ENCODE peak calls at places on chromosomes 5 and 9, in four cellular contexts. U is K562, X is GM12878, G is H1. F is an unnamed sample.

GRCh38 chr9:14554866-14555265 is 138.4 kb downstream of the ZDHHC21 start:
- DNase-seq in G (no peak), U (no peak), X (no peak), F (no peak)

GRCh38 chr5:19927919-19928318 is 60.1 kb downstream of the CDH18 start:
- DNase-seq in G (no peak), U (no peak), X (no peak), F (no peak)

GRCh38 chr9:134475051-134475790 is 149.0 kb downstream of the RXRA start:
- DNase-seq in U (no peak), X (no peak), G (no peak), F (no peak)

GRCh38 chr5:152942633-152943336 is 537.7 kb upstream of the NMUR2 start:
- DNase-seq in X (no peak), G (no peak), U (no peak), F (no peak)

GRCh38 chr5:167514461-167514860 is 777.0 kb upstream of the WWC1 start:
- DNase-seq in G (no peak), U (no peak), X (no peak), F (no peak)

GRCh38 chr5:133244242-133244641 is 192.4 kb downstream of the HSPA4 start:
- DNase-seq in U (no peak), G (no peak), X (no peak), F (no peak)

GRCh38 chr9:5630038-5630507 is 1.2 kb downstream of the RIC1 start:
- DNase-seq in U (no peak), X (no peak), G (no peak), F (no peak)

GRCh38 chr5:181088289-181088688 is 42.7 kb downstream of the OR2V1 start:
- DNase-seq in X (no peak), U (peak), G (no peak), F (peak)

GRCh38 chr9:132283863-132284262 is 70.9 kb downstream of the SETX start:
- DNase-seq in G (no peak), X (no peak), U (no peak), F (no peak)

GRCh38 chr5:150131978-150132694 is 23.5 kb downstream of the PDGFRB start:
- DNase-seq in X (no peak), G (no peak), U (no peak), F (no peak)

GRCh38 chr5:96582343-96582742 is 79.8 kb upstream of the CAST start:
- DNase-seq in G (no peak), X (no peak), U (no peak), F (no peak)

GRCh38 chr9:137986268-137987099 is 108.9 kb downstream of the CACNA1B start:
- DNase-seq in U (no peak), X (no peak), G (peak), F (no peak)

GRCh38 chr5:96626956-96627355 is 35.2 kb upstream of the CAST start:
- DNase-seq in G (no peak), X (no peak), U (no peak), F (no peak)

GRCh38 chr9:113617550-113617949 is 154.0 kb downstream of the RGS3 start:
- DNase-seq in X (no peak), U (no peak), G (no peak), F (no peak)

GRCh38 chr5:134541736-134542376 is 16.4 kb downstream of the JADE2 start:
- DNase-seq in U (peak), G (peak), X (no peak), F (no peak)

GRCh38 chr9:17962747-17963146 is 383.9 kb downstream of the SH3GL2 start:
- DNase-seq in X (no peak), G (no peak), U (no peak), F (no peak)

GRCh38 chr9:133552236-133552635 is 17.7 kb downstream of the ADAMTSL2 start:
- DNase-seq in G (no peak), U (no peak), X (no peak), F (no peak)

GRCh38 chr9:137267933-137268355 is 9.6 kb upstream of the TOR4A start:
- DNase-seq in X (peak), G (no peak), U (no peak), F (no peak)

GRCh38 chr5:43008369-43009158 is 31.6 kb downstream of the ANXA2R start:
- DNase-seq in U (peak), G (peak), X (no peak), F (peak)

GRCh38 chr9:75088646-75089368 is 493 bp downstream of the OSTF1 start:
- DNase-seq in G (peak), U (peak), X (peak), F (no peak)

GRCh38 chr9:77649109-77649812 is 1.1 kb upstream of the GNA14 start:
- DNase-seq in G (no peak), U (no peak), X (no peak), F (peak)

GRCh38 chr9:124126571-124127289 is 115.2 kb downstream of the LHX2 start:
- DNase-seq in X (peak), U (peak), G (peak), F (peak)

GRCh38 chr9:76817489-76817888 is 53.3 kb downstream of the PCA3 start:
- DNase-seq in G (no peak), X (no peak), U (no peak), F (no peak)

GRCh38 chr5:80318212-80318611 is 1.6 kb upstream of the SPZ1 start:
- DNase-seq in U (no peak), X (no peak), G (no peak), F (no peak)

GRCh38 chr5:10724799-10725507 is 36.1 kb downstream of the DAP start:
- DNase-seq in G (no peak), U (peak), X (no peak), F (peak)
- TF ChIP-seq EGR1 in G (no peak), U (peak), X (no peak), F (no peak)

GRCh38 chr9:81080185-81080584 is 609.2 kb downstream of the TLE1 start:
- DNase-seq in X (no peak), U (no peak), G (no peak), F (no peak)

GRCh38 chr9:81080900-81081299 is 608.4 kb downstream of the TLE1 start:
- DNase-seq in X (no peak), U (no peak), G (no peak), F (no peak)

GRCh38 chr9:81083062-81083461 is 606.3 kb downstream of the TLE1 start:
- DNase-seq in G (no peak), U (no peak), X (no peak), F (no peak)

GRCh38 chr9:81083821-81084512 is 605.4 kb downstream of the TLE1 start:
- DNase-seq in U (no peak), X (no peak), G (no peak), F (no peak)

DNA sequence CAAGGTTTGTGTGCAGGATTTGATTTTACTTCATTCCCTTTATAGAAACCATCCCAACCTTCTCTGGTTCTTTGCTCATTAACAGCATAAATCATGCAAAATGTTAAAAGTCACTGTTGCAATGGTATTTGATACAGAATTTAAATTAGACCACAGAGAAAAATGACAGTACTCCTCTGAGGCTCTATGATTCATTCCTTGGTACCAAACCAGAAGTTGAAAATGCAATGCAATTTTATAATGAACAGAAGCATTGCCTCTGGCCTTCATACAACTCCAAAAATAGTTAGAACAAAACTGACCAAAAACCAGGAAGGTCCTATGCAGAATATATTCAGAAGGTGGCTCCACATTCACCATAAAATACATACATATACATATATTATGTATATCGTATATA is 607.1 kb downstream of the TLE1 start:
- DNase-seq in X (no peak), G (no peak), U (no peak), F (no peak)
- TF ChIP-seq EGR1 in X (no peak), G (no peak), U (no peak), F (no peak)

DNA sequence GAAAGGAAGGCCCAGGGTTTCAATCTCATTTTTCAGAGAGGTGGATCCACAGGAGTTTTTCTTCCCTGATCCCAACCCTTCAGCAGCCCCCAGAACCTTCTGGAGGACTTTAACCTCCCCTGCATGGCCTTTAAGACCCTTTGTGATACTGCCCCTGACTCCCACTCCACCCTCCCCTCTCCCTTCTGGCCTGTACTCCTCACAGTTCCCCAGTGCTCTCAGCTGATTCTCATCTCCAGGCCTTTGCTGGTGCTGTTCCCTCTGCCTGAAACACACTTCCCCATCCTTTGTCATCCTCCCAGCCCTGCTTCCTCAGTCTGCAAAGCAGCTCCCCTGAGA is 18.5 kb downstream of the NEURL1B start:
- DNase-seq in U (no peak), X (no peak), G (no peak), F (no peak)
- TF ChIP-seq EGR1 in U (no peak), X (no peak), G (no peak), F (no peak)

DNA sequence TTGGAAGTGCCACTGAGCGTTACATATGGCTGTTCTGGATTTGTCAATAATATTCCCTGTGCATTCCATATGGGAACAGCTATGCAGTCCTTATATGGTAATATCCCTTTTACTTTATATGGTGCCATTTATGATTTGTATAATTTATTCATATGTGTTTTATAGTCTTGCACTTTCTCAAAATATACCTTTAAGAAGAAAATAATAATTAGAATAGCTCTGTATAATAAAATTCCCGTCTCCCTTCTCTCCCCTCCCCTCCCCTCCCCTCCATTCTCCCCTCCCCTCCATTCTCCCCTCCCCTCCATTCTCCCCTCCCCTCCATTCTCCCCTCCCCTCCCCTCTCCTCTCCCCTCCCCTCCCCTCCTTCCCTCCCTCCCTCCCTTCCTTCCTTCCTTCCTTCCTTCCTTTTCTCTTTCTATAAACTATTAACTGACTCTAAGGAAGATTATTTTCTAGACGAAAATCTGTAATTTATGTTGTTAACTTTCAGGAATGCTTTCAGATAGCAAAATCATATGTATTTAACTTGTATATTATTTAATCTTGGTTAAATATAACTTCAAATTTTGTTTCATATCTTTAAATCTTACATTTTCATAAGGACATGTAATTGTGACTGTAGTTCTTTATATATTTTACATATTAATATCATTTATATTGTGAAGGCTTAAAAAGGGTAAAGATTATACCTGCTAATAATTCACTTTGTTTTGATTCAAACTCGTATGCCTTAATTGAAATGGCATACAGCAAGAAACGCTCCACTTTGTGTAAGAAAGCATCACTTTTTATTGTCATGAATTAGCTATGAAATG is 241.6 kb downstream of the CSNK1G3 start:
- DNase-seq in G (no peak), U (no peak), X (no peak), F (no peak)
- TF ChIP-seq EGR1 in G (no peak), U (no peak), X (no peak), F (no peak)

DNA sequence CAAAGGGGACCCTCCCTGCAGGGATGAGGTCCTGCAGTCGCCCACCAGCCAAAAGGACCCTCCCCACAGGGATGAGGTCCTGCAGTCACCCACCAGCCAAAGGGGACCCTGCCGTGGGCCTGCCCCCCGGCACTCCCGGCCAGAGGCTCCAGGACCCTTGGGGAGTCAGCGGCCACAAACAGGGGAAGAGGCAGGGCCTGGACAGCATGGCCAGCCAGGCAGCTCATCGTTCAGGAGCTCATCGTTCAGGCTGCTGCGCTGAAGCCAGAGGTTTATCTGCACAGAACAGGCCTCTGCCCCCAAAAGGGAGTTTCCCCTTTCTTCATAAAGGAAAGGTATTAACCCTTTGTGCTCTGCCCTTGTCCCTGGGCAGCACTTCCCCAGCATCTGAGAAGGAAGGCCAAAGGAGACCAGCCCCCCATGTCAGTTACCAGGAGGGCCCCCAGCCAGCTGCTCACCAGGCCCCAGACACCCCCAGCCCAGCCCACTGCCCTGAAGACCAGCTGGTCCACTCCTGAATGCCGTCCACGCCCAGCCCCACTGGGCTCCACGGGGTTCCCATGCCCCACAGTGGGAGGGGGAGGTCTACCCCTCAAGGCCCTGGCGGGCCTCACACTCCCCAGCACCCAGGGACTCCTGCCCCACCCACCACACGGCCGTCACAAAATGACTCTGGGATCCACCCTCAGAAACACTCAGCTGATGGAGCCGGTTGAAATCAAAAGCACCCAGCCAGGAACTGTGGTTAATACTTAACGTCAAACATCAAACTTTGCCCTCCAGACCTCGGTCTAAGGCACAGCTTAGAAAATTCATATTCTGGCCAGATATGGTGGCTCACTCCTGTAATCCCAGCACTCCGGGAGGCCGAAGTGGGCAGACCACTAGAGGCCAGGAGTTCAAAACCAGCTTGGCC is 6.3 kb downstream of the SLC12A7 start:
- DNase-seq in G (no peak), U (peak), X (no peak), F (no peak)
- TF ChIP-seq EGR1 in G (no peak), U (no peak), X (no peak), F (no peak)

F was measured in HCT116.